ENCODE peak calls at places on chromosome 15, in five cellular contexts. Y, R, O, J and X are unnamed samples.

GRCh38 chr15:67422296-67422695 is 98.6 kb upstream of the C15orf61 start:
- DNase-seq in Y (no peak), R (no peak), O (no peak), J (no peak), X (no peak)

GRCh38 chr15:101295607-101296225 is 668 bp upstream of the SNRPA1 start:
- DNase-seq in Y (no peak), R (peak; percentile 80), O (no peak), J (no peak), X (no peak)

GRCh38 chr15:101000271-101000681 is 81.1 kb downstream of the LRRK1 start:
- DNase-seq in Y (peak; percentile 28), R (no peak), O (no peak), J (no peak), X (no peak)

GRCh38 chr15:75817151-75817935 is 25.9 kb upstream of the UBE2Q2 start:
- DNase-seq in Y (peak; percentile 52), R (no peak), O (peak; percentile 73), J (no peak), X (peak; percentile 18)

GRCh38 chr15:91243806-91244205 is 143.7 kb downstream of the SV2B start:
- DNase-seq in Y (peak; percentile 10), R (no peak), O (no peak), J (no peak), X (no peak)

GRCh38 chr15:51450001-51450400 is 108.5 kb downstream of the GLDN start:
- DNase-seq in Y (peak; percentile 76), R (peak; percentile 86), O (no peak), J (no peak), X (no peak)

GRCh38 chr15:92848852-92849598 is 51.1 kb upstream of the CHD2 start:
- DNase-seq in Y (no peak), R (no peak), O (no peak), J (no peak), X (no peak)

GRCh38 chr15:75640483-75641175 is 605 bp upstream of the IMP3 start:
- DNase-seq in Y (peak; percentile 20), R (peak; percentile 80), O (peak; percentile 85), J (no peak), X (peak; percentile 65)

GRCh38 chr15:76391309-76391708 is 54.7 kb downstream of the ISL2 start:
- DNase-seq in Y (peak; percentile 87), R (no peak), O (no peak), J (no peak), X (no peak)

GRCh38 chr15:66390670-66391069 is 4.0 kb downstream of the MAP2K1 start:
- DNase-seq in Y (peak; percentile 9), R (no peak), O (no peak), J (peak; percentile 20), X (no peak)

GRCh38 chr15:100438570-100438969 is 90.2 kb downstream of the CERS3 start:
- DNase-seq in Y (no peak), R (peak; percentile 87), O (peak; percentile 46), J (peak; percentile 49), X (peak; percentile 48)

GRCh38 chr15:70327328-70328136 is 229.8 kb upstream of the TLE3 start:
- DNase-seq in Y (peak; percentile 76), R (no peak), O (no peak), J (no peak), X (no peak)

GRCh38 chr15:47212222-47213010 is 504.9 kb upstream of the SEMA6D start:
- DNase-seq in Y (peak; percentile 81), R (no peak), O (no peak), J (no peak), X (no peak)

GRCh38 chr15:80898040-80898439 is 91.6 kb downstream of the MESD start:
- DNase-seq in Y (no peak), R (no peak), O (no peak), J (no peak), X (no peak)

GRCh38 chr15:29942144-29942543 is 119.9 kb upstream of the TJP1 start:
- DNase-seq in Y (peak; percentile 37), R (no peak), O (peak; percentile 6), J (no peak), X (no peak)

GRCh38 chr15:36757189-36757814 is 177.9 kb downstream of the CDIN1 start:
- DNase-seq in Y (no peak), R (no peak), O (no peak), J (no peak), X (no peak)

GRCh38 chr15:71691322-71691699 is 119.0 kb upstream of the NR2E3 start:
- DNase-seq in Y (no peak), R (no peak), O (no peak), J (no peak), X (no peak)

GRCh38 chr15:86076468-86076867 is 3.2 kb upstream of the AGBL1 start:
- DNase-seq in Y (peak; percentile 94), R (no peak), O (no peak), J (no peak), X (no peak)

GRCh38 chr15:99566157-99566900 is 545 bp downstream of the MEF2A start:
- DNase-seq in Y (peak; percentile 15), R (no peak), O (peak; percentile 31), J (peak; percentile 36), X (no peak)

GRCh38 chr15:28886431-28887343 is 913 bp downstream of the APBA2 start:
- DNase-seq in Y (no peak), R (no peak), O (no peak), J (no peak), X (no peak)

GRCh38 chr15:28884151-28884940 is 1.4 kb upstream of the APBA2 start:
- DNase-seq in Y (no peak), R (no peak), O (no peak), J (no peak), X (no peak)

GRCh38 chr15:28887344-28888174 is 1.8 kb downstream of the APBA2 start:
- DNase-seq in Y (no peak), R (no peak), O (no peak), J (no peak), X (no peak)

GRCh38 chr15:28885630-28886430 is at the start of gene APBA2:
- DNase-seq in Y (peak; percentile 13), R (no peak), O (peak; percentile 58), J (no peak), X (no peak)

DNA sequence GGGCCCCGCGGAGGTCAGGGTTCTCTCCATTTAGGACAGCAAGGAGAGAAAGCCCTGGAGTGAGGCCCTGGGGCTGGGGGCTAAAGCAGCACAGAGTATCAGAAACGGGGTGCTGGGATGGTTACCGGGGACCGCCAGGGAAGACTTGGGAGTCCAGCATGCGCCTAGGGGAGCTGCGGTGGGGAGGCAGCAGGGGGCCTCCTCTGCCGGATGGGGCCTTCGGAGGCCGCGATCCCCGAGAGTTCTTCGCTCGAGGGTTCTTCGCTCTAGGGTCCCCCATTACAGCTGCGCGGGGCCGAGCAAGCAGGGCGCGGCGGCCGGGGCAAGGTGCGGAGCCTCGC is 515 bp upstream of the APBA2 start:
- DNase-seq in Y (no peak), R (no peak), O (no peak), J (no peak), X (no peak)
- H3K4me3 ChIP-seq in Y (peak overlapping the region; percentile 75), R (peak overlapping the region; percentile 93), O (peak overlapping the region; percentile 54), J (peak overlapping the region; percentile 27), X (no peak overlapping the region)

GRCh38 chr15:61185759-61186158 is 43.3 kb downstream of the RORA start:
- DNase-seq in Y (no peak), R (no peak), O (no peak), J (no peak), X (no peak)

GRCh38 chr15:61184431-61184830 is 44.7 kb downstream of the RORA start:
- DNase-seq in Y (peak; percentile 16), R (no peak), O (peak; percentile 44), J (no peak), X (no peak)

GRCh38 chr15:61186905-61187865 is 41.9 kb downstream of the RORA start:
- DNase-seq in Y (no peak), R (no peak), O (peak; percentile 89), J (no peak), X (peak; percentile 76)

GRCh38 chr15:61188168-61188567 is 40.9 kb downstream of the RORA start:
- DNase-seq in Y (no peak), R (no peak), O (no peak), J (no peak), X (no peak)

DNA sequence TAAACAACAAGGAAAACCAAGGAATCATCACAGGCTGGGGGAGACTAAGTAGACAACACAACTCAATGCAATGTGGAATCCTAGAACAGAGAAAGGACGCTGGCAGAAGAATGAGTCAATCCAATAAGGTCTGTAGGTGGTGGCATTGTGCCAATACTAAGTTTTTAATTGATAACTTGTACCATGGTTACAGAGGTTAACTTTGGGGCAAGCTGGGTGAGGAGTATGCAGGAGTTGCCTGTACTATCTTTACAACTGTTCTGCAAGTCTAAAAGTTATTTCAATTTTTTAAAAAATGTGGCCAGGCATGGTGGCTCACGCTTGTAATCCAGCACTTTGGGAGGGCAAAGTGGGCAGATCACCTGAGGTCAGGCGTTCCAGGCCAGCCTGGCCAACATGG is 46.1 kb downstream of the RORA start:
- DNase-seq in Y (peak; percentile 57), R (no peak), O (no peak), J (no peak), X (no peak)
- H3K27ac ChIP-seq in Y (no peak overlapping the region), R (no peak overlapping the region), O (no peak overlapping the region), J (no peak overlapping the region), X (no peak overlapping the region)

GRCh38 chr15:78056714-78057269 is 20.7 kb downstream of the TBC1D2B start:
- DNase-seq in Y (no peak), R (no peak), O (no peak), J (no peak), X (no peak)

GRCh38 chr15:78060232-78060631 is 17.3 kb downstream of the TBC1D2B start:
- DNase-seq in Y (no peak), R (no peak), O (no peak), J (no peak), X (no peak)

GRCh38 chr15:78057803-78058202 is 19.7 kb downstream of the TBC1D2B start:
- DNase-seq in Y (no peak), R (no peak), O (no peak), J (no peak), X (no peak)

GRCh38 chr15:78059110-78059839 is 18.2 kb downstream of the TBC1D2B start:
- DNase-seq in Y (no peak), R (no peak), O (no peak), J (no peak), X (no peak)

GRCh38 chr15:78058401-78058935 is 19.0 kb downstream of the TBC1D2B start:
- DNase-seq in Y (no peak), R (no peak), O (no peak), J (no peak), X (no peak)
- H3K4me3 ChIP-seq in Y (no peak overlapping the region), R (no peak overlapping the region), O (no peak overlapping the region), J (no peak overlapping the region), X (no peak overlapping the region)

DNA sequence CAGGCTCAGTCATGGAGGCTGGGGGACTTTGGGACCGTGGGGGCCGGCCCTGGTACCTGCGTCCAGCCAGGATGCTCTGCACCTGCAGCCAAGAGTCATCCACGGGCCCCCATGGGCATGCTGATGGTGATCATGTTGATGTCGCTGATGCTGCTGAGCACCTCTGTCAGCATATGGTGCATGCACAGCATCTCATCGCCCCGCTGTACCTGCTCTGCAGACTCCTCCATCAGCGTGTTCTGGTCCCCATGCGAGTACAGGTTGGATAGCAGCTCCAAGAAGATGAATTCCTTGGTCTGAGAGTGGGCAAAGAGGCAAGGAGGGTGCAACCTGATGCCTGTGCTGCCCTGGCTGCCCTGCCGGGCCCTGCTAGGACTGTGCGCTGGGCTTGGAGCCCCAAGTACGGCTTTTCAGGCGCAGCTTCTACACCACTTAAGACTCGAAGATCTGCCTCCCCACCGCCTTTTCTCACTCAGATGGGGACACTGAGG is 7.2 kb downstream of the RPS17 start:
- DNase-seq in Y (no peak), R (peak; percentile 69), O (no peak), J (no peak), X (no peak)
- H3K27ac ChIP-seq in Y (no peak overlapping the region), R (no peak overlapping the region), O (no peak overlapping the region), J (no peak overlapping the region), X (no peak overlapping the region)

GRCh38 chr15:85002517-85002916 is 20.9 kb downstream of the PDE8A start:
- DNase-seq in Y (no peak), R (no peak), O (no peak), J (no peak), X (no peak)
- H3K4me3 ChIP-seq in Y (no peak overlapping the region), R (no peak overlapping the region), O (no peak overlapping the region), J (no peak overlapping the region), X (no peak overlapping the region)

GRCh38 chr15:73685561-73685960 is 1.4 kb downstream of the CD276 start:
- DNase-seq in Y (peak; percentile 11), R (no peak), O (no peak), J (no peak), X (no peak)
- H3K27ac ChIP-seq in Y (no peak overlapping the region), R (peak overlapping the region; percentile 77), O (no peak overlapping the region), J (no peak overlapping the region), X (no peak overlapping the region)